ENCODE peak calls at places on chromosome 13, in ten cellular contexts. K, L, F, S, J, D, R, W, I and Y are unnamed samples.

GRCh38 chr13:95217920-95218830 is 83.1 kb downstream of the ABCC4 start:
- DNase-seq in F (no peak), D (no peak), W (no peak), K (no peak), L (no peak), I (no peak), S (no peak), R (no peak), J (no peak), Y (no peak)

GRCh38 chr13:110015253-110015652 is 228.9 kb upstream of the IRS2 start:
- DNase-seq in D (no peak), L (peak), F (peak), I (peak), W (no peak), S (peak), R (no peak), J (peak), K (no peak), Y (no peak)

GRCh38 chr13:108915634-108916497 is 286.5 kb downstream of the MYO16 start:
- DNase-seq in K (peak), F (peak), I (peak), R (peak), L (peak), W (peak), D (peak), S (peak), J (peak), Y (peak)

GRCh38 chr13:62682788-62683187 is 1267.1 kb upstream of the PCDH20 start:
- DNase-seq in L (no peak), S (no peak), K (no peak), D (no peak), R (no peak), F (no peak), J (peak), I (no peak), W (no peak), Y (no peak)

GRCh38 chr13:32428581-32429072 is 697 bp upstream of the N4BP2L1 start:
- DNase-seq in J (no peak), D (no peak), I (no peak), W (no peak), R (no peak), K (no peak), L (no peak), S (no peak), F (no peak), Y (no peak)

GRCh38 chr13:84648069-84648640 is 765.9 kb upstream of the SLITRK1 start:
- DNase-seq in R (no peak), S (peak), I (no peak), D (no peak), J (peak), L (no peak), F (no peak), K (no peak), W (no peak), Y (no peak)

GRCh38 chr13:75749407-75749806 is 113.3 kb downstream of the LMO7 start:
- DNase-seq in S (no peak), W (peak), I (peak), F (no peak), K (no peak), R (no peak), J (peak), D (no peak), L (no peak), Y (no peak)

GRCh38 chr13:33115274-33115673 is 99.1 kb downstream of the KL start:
- DNase-seq in R (no peak), L (no peak), J (no peak), S (no peak), W (no peak), F (no peak), D (no peak), K (no peak), I (no peak), Y (no peak)

GRCh38 chr13:50593228-50593627 is 250.3 kb downstream of the DLEU7 start:
- DNase-seq in R (no peak), I (no peak), F (no peak), W (no peak), D (no peak), S (no peak), L (no peak), J (no peak), K (no peak), Y (no peak)

GRCh38 chr13:28819748-28820098 is 416 bp upstream of the MTUS2 start:
- DNase-seq in J (peak), W (no peak), K (peak), L (no peak), S (peak), F (no peak), I (peak), R (no peak), D (no peak), Y (peak)

GRCh38 chr13:54742984-54743383 is 1714.4 kb downstream of the OLFM4 start:
- DNase-seq in I (no peak), L (no peak), S (no peak), F (no peak), J (no peak), K (no peak), W (no peak), D (no peak), R (no peak), Y (no peak)

GRCh38 chr13:44842158-44842557 is 147.1 kb downstream of the NUFIP1 start:
- DNase-seq in L (no peak), I (peak), D (no peak), S (no peak), K (no peak), F (no peak), W (no peak), J (peak), R (no peak), Y (no peak)

GRCh38 chr13:91946498-91947070 is 548.2 kb downstream of the GPC5 start:
- DNase-seq in R (no peak), K (no peak), S (peak), J (peak), L (peak), F (peak), D (no peak), W (no peak), I (no peak), Y (no peak)